ENCODE peak calls at places on chromosome 1, in six cellular contexts. M, S, R, J, B and U are unnamed samples.

GRCh38 chr1:22318279-22318983 is 133.2 kb upstream of the ZBTB40 start:
- DNase-seq in S (no peak), B (no peak), R (peak; percentile 64), M (no peak), J (no peak), U (no peak)

GRCh38 chr1:239676522-239677273 is 290.3 kb downstream of the CHRM3 start:
- DNase-seq in S (no peak), M (no peak), J (no peak), R (no peak), B (no peak), U (no peak)

GRCh38 chr1:94522304-94522703 is 19.3 kb downstream of the F3 start:
- DNase-seq in J (no peak), B (no peak), M (peak; percentile 69), R (peak; percentile 73), S (no peak), U (peak; percentile 82)

GRCh38 chr1:180210008-180210555 is 20.0 kb upstream of the LHX4 start:
- DNase-seq in R (no peak), J (no peak), B (no peak), S (no peak), M (peak; percentile 73), U (no peak)

GRCh38 chr1:176567190-176567794 is 104.3 kb downstream of the PAPPA2 start:
- DNase-seq in S (no peak), B (no peak), M (peak; percentile 83), J (no peak), R (no peak), U (no peak)

GRCh38 chr1:94022471-94023189 is 98.3 kb downstream of the ABCA4 start:
- DNase-seq in R (no peak), M (peak; percentile 60), J (no peak), B (no peak), S (no peak), U (no peak)

GRCh38 chr1:11229178-11229577 is 33.2 kb downstream of the MTOR start:
- DNase-seq in R (no peak), M (no peak), B (no peak), J (no peak), S (no peak), U (no peak)

GRCh38 chr1:221164029-221164428 is 284.8 kb downstream of the HLX start:
- DNase-seq in S (no peak), R (no peak), B (no peak), M (peak; percentile 45), J (no peak), U (no peak)

GRCh38 chr1:40396420-40396819 is 22.9 kb downstream of the SMAP2 start:
- DNase-seq in M (no peak), J (no peak), B (no peak), R (no peak), S (no peak), U (no peak)
- H3K4me3 ChIP-seq in M (no peak overlapping the region), J (no peak overlapping the region), B (no peak overlapping the region), R (no peak overlapping the region), S (no peak overlapping the region), U (no peak overlapping the region)

GRCh38 chr1:15439325-15439724 is 1.1 kb downstream of the CTRC start:
- DNase-seq in M (no peak), R (no peak), J (no peak), B (no peak), S (no peak), U (no peak)
- H3K27ac ChIP-seq in M (no peak overlapping the region), R (no peak overlapping the region), J (no peak overlapping the region), B (no peak overlapping the region), S (no peak overlapping the region), U (no peak overlapping the region)

GRCh38 chr1:152739841-152740240 is 18.0 kb upstream of the KPRP start:
- DNase-seq in S (no peak), R (no peak), J (no peak), M (no peak), B (no peak), U (peak; percentile 18)

GRCh38 chr1:152735648-152736047 is 22.2 kb upstream of the KPRP start:
- DNase-seq in R (no peak), M (peak; percentile 18), B (no peak), J (no peak), S (peak; percentile 22), U (no peak)
- H3K9me3 ChIP-seq in R (no peaks in the 10 kb centered on the region), M (no peaks in the 10 kb centered on the region), B (no peaks in the 10 kb centered on the region), J (no peaks in the 10 kb centered on the region), S (no peaks in the 10 kb centered on the region), U (no peaks in the 10 kb centered on the region)

DNA sequence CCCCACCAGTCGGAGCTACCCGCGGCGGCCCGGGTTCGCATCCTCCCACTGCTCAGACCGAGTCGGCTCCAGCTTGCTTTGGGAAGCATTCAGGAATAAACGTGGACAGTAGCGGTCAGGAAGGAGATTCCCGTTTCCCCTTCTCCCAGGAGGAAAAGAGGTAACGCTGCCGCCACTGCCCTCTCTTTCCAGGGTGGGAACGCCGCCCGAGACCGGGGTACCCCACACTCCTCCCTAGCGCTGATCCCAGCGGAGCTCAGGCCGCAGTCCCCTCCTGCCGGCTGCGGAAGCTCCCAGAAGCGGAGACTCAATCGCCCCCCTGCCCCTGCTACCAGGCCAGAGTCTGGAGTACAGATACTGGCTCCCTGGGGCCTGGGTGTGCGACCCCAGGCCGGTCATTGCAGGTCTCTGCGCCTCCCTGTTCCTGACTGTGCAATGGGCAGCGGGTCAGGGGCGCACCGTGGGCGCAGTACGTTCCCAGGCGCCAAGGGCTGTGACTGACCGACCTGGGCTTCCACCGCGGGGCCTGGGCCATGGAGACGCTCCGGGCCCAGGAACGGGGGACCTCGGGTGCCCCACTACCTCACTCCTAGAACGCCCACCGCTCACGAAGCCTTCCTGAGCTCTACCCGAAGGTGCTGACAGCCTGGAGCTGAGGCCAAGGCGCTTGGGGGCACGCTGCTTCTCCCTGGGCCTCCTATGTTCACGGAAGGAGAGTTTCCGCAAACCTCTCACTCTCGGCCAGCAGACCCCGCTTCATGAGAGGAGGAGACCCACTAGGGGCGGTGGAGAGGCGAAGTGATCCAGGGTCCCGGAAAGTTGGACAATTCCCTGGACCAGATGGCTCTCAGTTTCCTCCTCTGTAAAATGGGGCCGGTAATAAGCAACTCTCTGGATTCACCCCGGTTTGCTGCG is 7.8 kb downstream of the DMRTA2 start:
- DNase-seq in M (no peak), J (no peak), R (no peak), S (peak; percentile 8), B (no peak), U (no peak)
- H3K4me3 ChIP-seq in M (no peak overlapping the region), J (no peak overlapping the region), R (no peak overlapping the region), S (no peak overlapping the region), B (no peak overlapping the region), U (no peak overlapping the region)

GRCh38 chr1:97573560-97573959 is 347.3 kb downstream of the DPYD start:
- DNase-seq in R (no peak), J (no peak), B (no peak), S (no peak), M (no peak), U (no peak)
- H3K27ac ChIP-seq in R (no peak overlapping the region), J (no peak overlapping the region), B (no peak overlapping the region), S (no peak overlapping the region), M (no peak overlapping the region), U (no peak overlapping the region)

GRCh38 chr1:2952371-2952770 is 68.9 kb upstream of the ACTRT2 start:
- DNase-seq in J (peak; percentile 34), R (no peak), M (no peak), S (no peak), B (no peak), U (no peak)
- H3K9me3 ChIP-seq in J (no peaks in the 10 kb centered on the region), R (no peaks in the 10 kb centered on the region), M (peaks cover 11% of the 10 kb centered on the region), S (no peaks in the 10 kb centered on the region), B (no peaks in the 10 kb centered on the region), U (peaks cover 10% of the 10 kb centered on the region)

DNA sequence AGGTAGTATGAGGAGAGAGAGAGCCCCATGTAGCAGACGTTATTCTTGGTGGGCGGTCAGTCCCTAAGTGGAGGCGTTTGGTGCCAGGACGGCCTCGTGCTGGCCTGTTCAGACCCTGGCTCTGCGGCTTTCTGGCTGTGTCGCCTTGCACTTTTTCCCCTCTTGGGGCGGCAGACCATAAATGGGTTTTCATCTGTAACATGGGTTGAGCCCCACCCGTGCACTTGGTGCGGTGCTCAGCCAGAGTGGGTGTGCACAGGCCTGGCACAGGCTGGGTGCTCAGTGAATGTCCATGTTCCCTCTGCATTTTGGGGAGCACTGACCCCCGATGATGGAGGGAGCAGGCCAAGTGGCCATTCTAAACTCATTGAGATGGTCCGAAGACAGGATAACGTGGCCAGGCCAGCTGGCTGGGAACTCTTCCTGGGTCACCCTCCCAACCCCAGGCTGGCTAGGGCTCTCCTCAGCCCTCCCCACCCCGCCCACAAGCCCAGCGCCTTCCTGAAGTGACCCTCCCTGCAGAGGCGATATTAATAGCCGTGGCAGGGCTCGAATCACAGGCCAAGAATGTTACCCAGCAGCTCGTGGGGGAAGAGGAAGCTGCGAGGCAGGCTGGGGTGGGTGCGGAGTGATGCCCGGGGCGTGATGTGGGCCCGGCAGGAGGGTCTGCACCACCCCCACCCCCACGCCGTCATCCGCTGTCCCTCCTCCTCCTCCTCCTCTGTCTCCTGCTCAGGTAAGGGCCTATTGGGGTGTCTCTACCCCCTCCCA is 78.5 kb downstream of the ARHGEF10L start:
- DNase-seq in B (no peak), S (no peak), J (no peak), M (peak; percentile 23), R (no peak), U (no peak)
- H3K4me3 ChIP-seq in B (no peak overlapping the region), S (no peak overlapping the region), J (no peak overlapping the region), M (no peak overlapping the region), R (no peak overlapping the region), U (no peak overlapping the region)